ENCODE peak calls at places on chromosomes 13 and 19, in five cellular contexts. R, A, G, Y and O are unnamed samples. For H3K4me1 and H3K36me3, the result is how much of the 10 kb centered on the place peaks cover.

GRCh38 chr19:29860492-29860891 is 48.7 kb downstream of the CCNE1 start:
- DNase-seq in R (no peak), A (no peak), G (no peak), Y (no peak), O (no peak)

GRCh38 chr13:40132249-40132648 is 476.8 kb downstream of the COG6 start:
- DNase-seq in R (no peak), A (no peak), G (no peak), Y (no peak), O (no peak)

GRCh38 chr19:31572671-31573298 is 223.5 kb upstream of the TSHZ3 start:
- DNase-seq in R (no peak), A (no peak), G (no peak), Y (no peak), O (peak)

GRCh38 chr13:30466358-30466714 is 600 bp upstream of the HMGB1 start:
- DNase-seq in R (no peak), A (no peak), G (no peak), Y (no peak), O (no peak)

GRCh38 chr13:30679483-30680330 is 55.6 kb upstream of the ALOX5AP start:
- DNase-seq in R (no peak), A (no peak), G (no peak), Y (peak), O (no peak)

GRCh38 chr13:111486331-111486730 is 165.9 kb downstream of the TEX29 start:
- DNase-seq in R (no peak), A (peak), G (no peak), Y (no peak), O (no peak)

GRCh38 chr19:7986321-7987083 is 18.9 kb downstream of the ELAVL1 start:
- DNase-seq in R (no peak), A (no peak), G (no peak), Y (no peak), O (no peak)

GRCh38 chr13:59750860-59751259 is 412.9 kb downstream of the DIAPH3 start:
- DNase-seq in R (no peak), A (no peak), G (no peak), Y (no peak), O (no peak)

GRCh38 chr13:113928701-113929627 is 44.9 kb downstream of the C13orf46 start:
- DNase-seq in R (peak), A (peak), G (peak), Y (no peak), O (peak)

GRCh38 chr19:30029721-30030510 is 87.9 kb downstream of the URI1 start:
- DNase-seq in R (no peak), A (no peak), G (no peak), Y (no peak), O (no peak)

GRCh38 chr13:51844862-51845573 is at the start of gene TMEM272:
- DNase-seq in R (peak), A (no peak), G (no peak), Y (peak), O (no peak)

GRCh38 chr19:32404213-32404938 is 1.2 kb upstream of the DPY19L3 start:
- DNase-seq in R (no peak), A (no peak), G (no peak), Y (no peak), O (no peak)

GRCh38 chr13:101026328-101026727 is 351.7 kb upstream of the TMTC4 start:
- DNase-seq in R (no peak), A (no peak), G (no peak), Y (no peak), O (no peak)

GRCh38 chr13:109344552-109345157 is 441.7 kb downstream of the IRS2 start:
- DNase-seq in R (no peak), A (no peak), G (no peak), Y (no peak), O (no peak)

GRCh38 chr13:51679616-51680015 is 95.4 kb downstream of the WDFY2 start:
- DNase-seq in R (no peak), A (no peak), G (no peak), Y (no peak), O (no peak)

GRCh38 chr13:41763772-41764171 is 197.1 kb downstream of the VWA8 start:
- DNase-seq in R (no peak), A (no peak), G (no peak), Y (no peak), O (no peak)

GRCh38 chr13:31503626-31504025 is 235.7 kb upstream of the RXFP2 start:
- DNase-seq in R (no peak), A (no peak), G (no peak), Y (no peak), O (no peak)

GRCh38 chr19:11435833-11436313 is 438 bp downstream of the PRKCSH start:
- DNase-seq in R (peak), A (no peak), G (no peak), Y (peak), O (no peak)

GRCh38 chr13:32530841-32531253 is 7.7 kb downstream of the N4BP2L2 start:
- DNase-seq in R (no peak), A (no peak), G (peak), Y (no peak), O (no peak)

GRCh38 chr13:110392510-110393233 is 85.6 kb downstream of the COL4A2 start:
- DNase-seq in R (no peak), A (no peak), G (no peak), Y (no peak), O (no peak)

GRCh38 chr13:50617134-50617721 is 226.3 kb downstream of the DLEU7 start:
- DNase-seq in R (no peak), A (no peak), G (no peak), Y (no peak), O (no peak)

GRCh38 chr13:109787135-109787954 is 962 bp upstream of the IRS2 start:
- DNase-seq in R (peak), A (no peak), G (no peak), Y (peak), O (no peak)

GRCh38 chr19:48630289-48631036 is 6.7 kb downstream of the DBP start:
- DNase-seq in R (peak), A (no peak), G (no peak), Y (no peak), O (peak)

GRCh38 chr13:43058318-43058674 is 34.9 kb downstream of the DNAJC15 start:
- DNase-seq in R (peak), A (no peak), G (no peak), Y (peak), O (no peak)

GRCh38 chr19:15404780-15405211 is 14.0 kb downstream of the AKAP8L start:
- DNase-seq in R (no peak), A (no peak), G (no peak), Y (no peak), O (no peak)

GRCh38 chr13:110650436-110650835 is 35.1 kb downstream of the NAXD start:
- DNase-seq in R (no peak), A (no peak), G (no peak), Y (no peak), O (no peak)

GRCh38 chr13:27954406-27954851 is 14.7 kb downstream of the CDX2 start:
- DNase-seq in R (peak), A (no peak), G (no peak), Y (no peak), O (no peak)

GRCh38 chr19:47230122-47230920 is 678 bp downstream of the BBC3 start:
- DNase-seq in R (peak), A (no peak), G (peak), Y (peak), O (no peak)

GRCh38 chr13:31001647-31002046 is 69.2 kb downstream of the TEX26 start:
- DNase-seq in R (no peak), A (no peak), G (no peak), Y (no peak), O (no peak)

GRCh38 chr13:109608032-109608431 is 178.4 kb downstream of the IRS2 start:
- DNase-seq in R (no peak), A (no peak), G (no peak), Y (no peak), O (no peak)

GRCh38 chr13:108263961-108264360 is 5.6 kb upstream of the TNFSF13B start:
- DNase-seq in R (no peak), A (no peak), G (no peak), Y (no peak), O (no peak)

GRCh38 chr13:111176421-111176820 is 61.3 kb downstream of the ARHGEF7 start:
- DNase-seq in R (no peak), A (no peak), G (no peak), Y (no peak), O (no peak)

GRCh38 chr19:54211214-54211613 is 10.6 kb downstream of the RPS9 start:
- DNase-seq in R (no peak), A (no peak), G (no peak), Y (no peak), O (no peak)

GRCh38 chr19:10924597-10924996 is 3.8 kb downstream of the YIPF2 start:
- DNase-seq in R (no peak), A (no peak), G (no peak), Y (no peak), O (no peak)

GRCh38 chr19:4088975-4089374 is 22.3 kb upstream of the ZBTB7A start:
- DNase-seq in R (no peak), A (no peak), G (no peak), Y (peak), O (no peak)

GRCh38 chr13:30463820-30464495 is 1.8 kb downstream of the HMGB1 start:
- DNase-seq in R (peak), A (peak), G (peak), Y (peak), O (peak)

GRCh38 chr19:1575323-1576241 is 7.5 kb upstream of the MEX3D start:
- DNase-seq in R (no peak), A (no peak), G (no peak), Y (no peak), O (no peak)
- H3K4me1 ChIP-seq in R (under half), A (under half), G (under half), Y (under half), O (under half)

DNA sequence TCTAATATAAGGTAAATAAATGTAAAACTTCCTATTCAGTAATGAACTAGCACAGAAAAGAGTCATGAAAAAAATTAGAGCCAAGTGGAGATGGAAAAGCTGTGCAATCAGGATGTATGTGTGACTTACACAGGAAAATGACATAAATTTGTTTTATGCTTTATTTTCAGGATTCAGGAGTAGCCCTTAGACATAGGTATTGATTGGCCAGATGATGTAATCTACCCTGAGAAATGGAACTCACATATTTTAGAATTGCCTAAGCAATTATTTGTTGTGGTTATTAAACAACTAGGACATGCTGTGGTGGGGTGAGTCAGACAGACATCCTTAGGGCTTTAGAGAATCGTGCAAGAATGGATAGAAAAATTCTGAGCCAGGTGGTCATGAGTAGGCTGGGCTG is 110.7 kb downstream of the PCDH9 start:
- DNase-seq in R (no peak), A (no peak), G (no peak), Y (no peak), O (no peak)
- H3K27ac ChIP-seq in R (no peak), A (no peak), G (no peak), Y (no peak), O (no peak)

DNA sequence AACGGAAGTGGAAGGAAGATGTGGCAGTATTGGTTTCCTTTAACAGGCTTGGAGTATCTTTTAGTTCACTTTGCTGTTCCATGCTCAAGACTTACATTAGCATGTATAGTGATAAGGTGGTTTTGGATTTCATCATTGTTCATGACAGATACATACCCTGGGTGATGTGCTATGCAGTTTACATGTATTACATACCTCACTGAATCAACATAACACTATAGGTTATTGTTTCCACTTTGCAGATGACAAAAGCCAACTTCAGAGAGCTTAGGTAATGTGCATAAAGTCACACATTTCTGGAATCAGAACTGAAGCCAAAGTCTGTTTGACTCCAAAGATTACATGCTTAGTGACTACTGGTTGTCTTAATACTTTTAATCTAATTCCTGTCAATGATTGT is 7.1 kb downstream of the COMMD6 start:
- DNase-seq in R (no peak), A (no peak), G (no peak), Y (no peak), O (no peak)
- H3K36me3 ChIP-seq in R (under half), A (under half), G (under half), Y (under half), O (under half)

GRCh38 chr19:38001158-38001781 is 94.3 kb downstream of the SIPA1L3 start:
- DNase-seq in R (no peak), A (no peak), G (no peak), Y (no peak), O (no peak)
- H3K4me1 ChIP-seq in R (under half), A (under half), G (under half), Y (under half), O (under half)

GRCh38 chr19:14181906-14182305 is 24.1 kb downstream of the ADGRL1 start:
- DNase-seq in R (no peak), A (no peak), G (no peak), Y (no peak), O (no peak)

GRCh38 chr19:14177496-14178074 is 28.4 kb downstream of the ADGRL1 start:
- DNase-seq in R (no peak), A (no peak), G (no peak), Y (no peak), O (no peak)

GRCh38 chr19:14185158-14185557 is 20.8 kb downstream of the ADGRL1 start:
- DNase-seq in R (no peak), A (no peak), G (no peak), Y (no peak), O (no peak)

GRCh38 chr19:14183741-14184395 is 22.1 kb downstream of the ADGRL1 start:
- DNase-seq in R (no peak), A (no peak), G (no peak), Y (no peak), O (no peak)

GRCh38 chr19:14182481-14182880 is 23.5 kb downstream of the ADGRL1 start:
- DNase-seq in R (no peak), A (no peak), G (no peak), Y (no peak), O (no peak)
- H3K27ac ChIP-seq in R (no peak), A (no peak), G (no peak), Y (no peak), O (no peak)

DNA sequence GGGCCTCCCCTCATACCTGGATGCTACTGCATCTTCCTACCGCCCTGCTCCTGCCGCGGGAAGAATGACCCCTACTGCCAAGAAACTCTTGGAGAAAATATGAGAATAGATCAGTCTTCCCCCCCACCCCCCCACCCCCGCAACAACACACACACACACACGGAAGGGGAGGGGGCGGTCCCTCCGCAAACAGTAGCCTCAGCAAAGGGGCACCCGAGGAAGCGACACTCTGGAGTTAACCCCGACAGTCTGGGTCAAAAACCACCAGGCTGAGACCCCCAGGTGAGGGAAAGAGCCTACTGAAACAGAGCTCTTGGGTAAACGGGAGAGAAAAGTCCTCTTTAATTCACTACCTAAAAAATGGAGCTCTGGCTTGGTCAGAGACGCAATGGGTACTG is 1.2 kb downstream of the MED26 start:
- DNase-seq in R (no peak), A (no peak), G (no peak), Y (no peak), O (no peak)
- H3K36me3 ChIP-seq in R (under half), A (under half), G (under half), Y (under half), O (under half)

GRCh38 chr19:19488875-19489690 is 26.3 kb downstream of the TSSK6 start:
- DNase-seq in R (peak), A (peak), G (peak), Y (peak), O (peak)
- H3K4me1 ChIP-seq in R (under half), A (under half), G (half or more), Y (half or more), O (half or more)

GRCh38 chr13:99214691-99215090 is 14.0 kb downstream of the UBAC2 start:
- DNase-seq in R (no peak), A (no peak), G (no peak), Y (no peak), O (no peak)

GRCh38 chr13:99211421-99212035 is 10.9 kb downstream of the UBAC2 start:
- DNase-seq in R (no peak), A (no peak), G (no peak), Y (no peak), O (peak)

GRCh38 chr13:99215466-99215865 is 14.8 kb downstream of the UBAC2 start:
- DNase-seq in R (no peak), A (no peak), G (no peak), Y (peak), O (peak)

GRCh38 chr13:99217461-99218101 is 16.9 kb downstream of the UBAC2 start:
- DNase-seq in R (no peak), A (no peak), G (no peak), Y (peak), O (peak)

DNA sequence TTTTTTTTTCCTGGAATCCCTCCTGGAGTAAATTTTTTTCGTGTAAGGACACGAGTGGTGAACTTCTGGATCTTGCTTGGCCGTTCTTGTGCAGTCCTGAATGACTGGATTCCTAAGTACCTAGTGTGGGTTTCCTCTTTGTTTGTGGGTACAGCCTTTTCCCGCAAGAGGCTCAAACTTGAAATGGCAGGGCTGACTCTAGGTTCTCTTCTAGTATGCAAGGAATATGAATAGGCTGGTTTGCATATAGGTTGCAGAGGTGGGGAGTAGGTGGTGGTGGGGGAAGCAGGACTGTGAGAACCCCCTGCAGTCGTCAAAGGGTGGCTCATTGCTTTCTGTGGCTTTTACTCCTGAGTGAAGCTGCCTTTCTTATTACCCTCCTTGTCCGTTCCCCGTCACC is 13.6 kb downstream of the UBAC2 start:
- DNase-seq in R (no peak), A (no peak), G (no peak), Y (peak), O (peak)
- H3K27ac ChIP-seq in R (no peak), A (no peak), G (no peak), Y (peak), O (no peak)